ENCODE peak calls at places on chromosome 13, in eight cellular contexts. K is coronary artery; Q is CD8-positive, alpha-beta T cell; N is uterus; C is effector memory CD4-positive, alpha-beta T cell; M is tibial artery; A is tibial nerve; Z is PC-9. B is an unnamed sample.
A peak's percentile ranks its signal among the peaks of the same experiment; 100 is the strongest.

GRCh38 chr13:110004814-110005213 is 218.4 kb upstream of the IRS2 start:
- DNase-seq in C (no peak), Z (no peak), N (no peak), A (no peak), Q (no peak), M (no peak), K (no peak), B (no peak)

GRCh38 chr13:113495494-113496251 is 5.2 kb upstream of the DCUN1D2 start:
- DNase-seq in Q (no peak), K (no peak), A (no peak), N (no peak), M (no peak), Z (no peak), C (no peak), B (no peak)

GRCh38 chr13:113815151-113816058 is 48.5 kb downstream of the GAS6 start:
- DNase-seq in C (no peak), M (no peak), N (no peak), A (no peak), Z (no peak), K (no peak), Q (no peak), B (no peak)

GRCh38 chr13:91894311-91894710 is 495.9 kb downstream of the GPC5 start:
- DNase-seq in Q (no peak), C (no peak), M (no peak), A (no peak), Z (no peak), N (no peak), K (no peak), B (no peak)

GRCh38 chr13:110129539-110130186 is 177.3 kb downstream of the COL4A1 start:
- DNase-seq in K (no peak), Z (no peak), Q (no peak), A (no peak), C (no peak), M (no peak), N (no peak), B (no peak)

GRCh38 chr13:97975851-97976550 is 22.5 kb downstream of the IPO5 start:
- DNase-seq in A (peak; percentile 85), N (peak; percentile 89), M (peak; percentile 93), Z (peak; percentile 74), K (peak; percentile 92), C (peak; percentile 86), Q (peak; percentile 40), B (peak; percentile 92)

GRCh38 chr13:96835591-96835990 is 158.7 kb downstream of the OXGR1 start:
- DNase-seq in M (no peak), N (no peak), Z (no peak), Q (no peak), K (no peak), A (no peak), C (no peak), B (no peak)

GRCh38 chr13:46992383-46992952 is 95.6 kb upstream of the HTR2A start:
- DNase-seq in A (no peak), N (no peak), Z (no peak), Q (no peak), M (no peak), C (no peak), K (no peak), B (no peak)

GRCh38 chr13:95629071-95629470 is 15.4 kb downstream of the DZIP1 start:
- DNase-seq in Z (no peak), A (no peak), M (no peak), C (no peak), Q (no peak), K (no peak), N (no peak), B (no peak)

GRCh38 chr13:46903748-46904147 is 6.9 kb upstream of the HTR2A start:
- DNase-seq in N (no peak), Z (no peak), Q (no peak), M (no peak), K (no peak), C (no peak), A (no peak), B (no peak)

GRCh38 chr13:95128045-95128643 is 173.1 kb downstream of the ABCC4 start:
- DNase-seq in A (no peak), M (no peak), N (no peak), K (no peak), Q (no peak), C (no peak), Z (peak; percentile 72), B (no peak)

GRCh38 chr13:30312859-30313258 is 5.5 kb upstream of the KATNAL1 start:
- DNase-seq in Q (no peak), Z (no peak), C (no peak), M (no peak), K (no peak), N (no peak), A (no peak), B (no peak)

GRCh38 chr13:90414691-90415596 is 932.5 kb upstream of the MIR17HG start:
- DNase-seq in Z (no peak), M (no peak), N (no peak), A (no peak), K (no peak), C (no peak), Q (no peak), B (no peak)

GRCh38 chr13:47632311-47632710 is 368.8 kb downstream of the SUCLA2 start:
- DNase-seq in K (no peak), M (no peak), Q (no peak), C (no peak), Z (no peak), N (no peak), A (no peak), B (no peak)

GRCh38 chr13:34720618-34721017 is 221.5 kb upstream of the NBEA start:
- DNase-seq in K (no peak), C (no peak), A (no peak), M (no peak), Z (no peak), Q (no peak), N (no peak), B (no peak)

GRCh38 chr13:38730332-38730731 is 43.5 kb downstream of the FREM2 start:
- DNase-seq in K (no peak), A (no peak), Q (no peak), M (no peak), Z (no peak), C (no peak), N (no peak), B (no peak)

GRCh38 chr13:110265682-110266430 is 41.1 kb downstream of the COL4A1 start:
- DNase-seq in C (no peak), A (no peak), M (peak; percentile 96), K (peak; percentile 95), N (no peak), Q (no peak), Z (no peak), B (peak; percentile 91)

GRCh38 chr13:71374471-71375041 is 492.4 kb downstream of the DACH1 start:
- DNase-seq in M (no peak), A (no peak), N (no peak), C (no peak), Q (no peak), K (no peak), Z (no peak), B (no peak)

GRCh38 chr13:30408319-30409101 is 13.8 kb upstream of the UBE2L5 start:
- DNase-seq in N (peak; percentile 99), M (peak; percentile 98), A (peak; percentile 93), Q (peak; percentile 90), Z (peak; percentile 75), C (peak; percentile 84), K (peak; percentile 96), B (peak; percentile 99)

GRCh38 chr13:112741185-112741755 is 51.4 kb downstream of the ATP11A start:
- DNase-seq in A (no peak), Z (no peak), C (no peak), M (no peak), K (no peak), Q (no peak), N (no peak), B (peak; percentile 54)

GRCh38 chr13:50208826-50209335 is 193.6 kb downstream of the KCNRG start:
- DNase-seq in M (peak; percentile 69), A (no peak), C (no peak), Z (no peak), N (peak; percentile 23), Q (no peak), K (no peak), B (peak; percentile 70)

GRCh38 chr13:112968380-112968909 is 569 bp upstream of the MCF2L start:
- DNase-seq in N (no peak), Z (no peak), C (peak; percentile 55), A (no peak), M (peak; percentile 60), Q (peak; percentile 75), K (no peak), B (no peak)

GRCh38 chr13:98200211-98200878 is 23.3 kb upstream of the RNF113B start:
- DNase-seq in A (no peak), N (no peak), M (no peak), C (no peak), K (no peak), Z (no peak), Q (no peak), B (no peak)

GRCh38 chr13:23506071-23506820 is 64.0 kb upstream of the TNFRSF19 start:
- DNase-seq in Z (no peak), N (no peak), K (no peak), M (no peak), C (no peak), Q (no peak), A (no peak), B (no peak)
- H3K27ac ChIP-seq in Z (no peak overlapping the region), N (peak overlapping the region; percentile 69), K (no peak overlapping the region), M (no peak overlapping the region), C (no peak overlapping the region), Q (no peak overlapping the region), A (peak overlapping the region; percentile 3), B (no peak overlapping the region)

GRCh38 chr13:26051231-26052135 is at the start of gene SHISA2:
- DNase-seq in Q (no peak), K (no peak), N (no peak), Z (no peak), M (no peak), C (no peak), A (no peak), B (peak; percentile 42)
- H3K4me3 ChIP-seq in Q (peak within 1 kb of the TSS; percentile 42), K (peak within 1 kb of the TSS; percentile 73), N (no peak within 1 kb of the TSS), Z (no peak within 1 kb of the TSS), M (peak within 1 kb of the TSS; percentile 35), C (peak within 1 kb of the TSS; percentile 51), A (peak within 1 kb of the TSS; percentile 29), B (peak within 1 kb of the TSS; percentile 25)

GRCh38 chr13:44313674-44314073 is 60.0 kb upstream of the SERP2 start:
- DNase-seq in C (no peak), Z (peak; percentile 80), N (no peak), Q (no peak), M (no peak), A (no peak), K (peak; percentile 9), B (no peak)
- H3K27ac ChIP-seq in C (no peak overlapping the region), Z (peak overlapping the region; percentile 99), N (no peak overlapping the region), Q (no peak overlapping the region), M (peak overlapping the region; percentile 55), A (no peak overlapping the region), K (no peak overlapping the region), B (no peak overlapping the region)

GRCh38 chr13:32037471-32037870 is 5.9 kb downstream of the FRY start:
- DNase-seq in A (no peak), K (no peak), M (no peak), Z (no peak), Q (no peak), N (no peak), C (no peak), B (no peak)

GRCh38 chr13:32036131-32036695 is 4.6 kb downstream of the FRY start:
- DNase-seq in Q (no peak), K (no peak), C (no peak), N (no peak), M (no peak), A (no peak), Z (no peak), B (no peak)

GRCh38 chr13:32038353-32038752 is 6.8 kb downstream of the FRY start:
- DNase-seq in A (no peak), C (no peak), N (no peak), Q (no peak), K (no peak), Z (no peak), M (no peak), B (no peak)

GRCh38 chr13:32035701-32036100 is 4.1 kb downstream of the FRY start:
- DNase-seq in Q (no peak), M (no peak), A (no peak), K (no peak), C (no peak), Z (peak; percentile 70), N (no peak), B (no peak)

GRCh38 chr13:32036762-32037161 is 5.2 kb downstream of the FRY start:
- DNase-seq in K (no peak), M (no peak), C (no peak), N (no peak), A (no peak), Z (no peak), Q (no peak), B (no peak)
- H3K4me3 ChIP-seq in K (peak overlapping the region; percentile 25), M (peak overlapping the region; percentile 26), C (no peak overlapping the region), N (no peak overlapping the region), A (no peak overlapping the region), Z (no peak overlapping the region), Q (no peak overlapping the region), B (no peak overlapping the region)